ENCODE peak calls at places on chromosome 2, in eight cellular contexts. K is CD8-positive, alpha-beta T cell; A is adipocyte; G is transverse colon; N is GM12865; F is IMR-90; U is esophagus squamous epithelium; X is fibroblast of lung. I is an unnamed sample.

GRCh38 chr2:220044383-220044782 is 417.0 kb downstream of the SLC4A3 start:
- DNase-seq in X (no peak), G (no peak), K (no peak), A (no peak), N (no peak), U (no peak), F (no peak), I (no peak)

GRCh38 chr2:95333888-95334338 is 36.8 kb downstream of the KCNIP3 start:
- DNase-seq in U (no peak), A (no peak), G (peak), K (no peak), X (peak), N (no peak), F (peak), I (no peak)

GRCh38 chr2:223868005-223868404 is 30.6 kb upstream of the AP1S3 start:
- DNase-seq in U (no peak), A (no peak), K (no peak), N (peak), X (no peak), F (no peak), G (peak), I (no peak)

GRCh38 chr2:237858294-237859081 is 935 bp upstream of the RAMP1 start:
- DNase-seq in X (peak), N (peak), K (peak), A (peak), F (peak), U (no peak), G (peak), I (no peak)

GRCh38 chr2:223054193-223054781 is 2.3 kb downstream of the KCNE4 start:
- DNase-seq in X (peak), N (no peak), U (no peak), F (peak), G (peak), K (no peak), A (peak), I (no peak)

GRCh38 chr2:104043864-104044263 is 810.1 kb upstream of the POU3F3 start:
- DNase-seq in F (no peak), A (no peak), U (no peak), N (no peak), K (no peak), G (no peak), X (no peak), I (no peak)

GRCh38 chr2:43292851-43293743 is 66.7 kb upstream of the ZFP36L2 start:
- DNase-seq in F (no peak), G (no peak), A (no peak), U (no peak), X (no peak), K (no peak), N (no peak), I (no peak)

GRCh38 chr2:48346124-48346536 is 183.8 kb upstream of the STON1 start:
- DNase-seq in X (peak), U (no peak), F (peak), A (peak), G (peak), N (no peak), K (no peak), I (no peak)

GRCh38 chr2:178280261-178280852 is 86.0 kb downstream of the OSBPL6 start:
- DNase-seq in K (peak), N (peak), X (peak), U (no peak), A (peak), G (no peak), F (peak), I (peak)

GRCh38 chr2:230075988-230076631 is 7.4 kb upstream of the SLC16A14 start:
- DNase-seq in K (no peak), F (no peak), G (no peak), N (no peak), A (peak), U (no peak), X (no peak), I (no peak)

GRCh38 chr2:219968685-219969345 is 341.4 kb downstream of the SLC4A3 start:
- DNase-seq in F (peak), X (peak), K (no peak), G (no peak), A (peak), N (no peak), U (no peak), I (no peak)

GRCh38 chr2:146701183-146701582 is 1143.6 kb upstream of the ACVR2A start:
- DNase-seq in K (no peak), G (no peak), N (peak), F (no peak), X (no peak), A (no peak), U (no peak), I (no peak)

GRCh38 chr2:136534817-136535216 is 230.5 kb upstream of the THSD7B start:
- DNase-seq in K (no peak), G (no peak), F (no peak), U (no peak), X (no peak), A (no peak), N (no peak), I (no peak)

GRCh38 chr2:47041065-47041464 is 114.0 kb downstream of the STPG4 start:
- DNase-seq in F (no peak), K (no peak), U (no peak), A (no peak), N (no peak), X (no peak), G (no peak), I (no peak)

GRCh38 chr2:6506311-6507258 is 359.1 kb downstream of the CMPK2 start:
- DNase-seq in N (peak), K (no peak), U (no peak), F (peak), A (peak), G (peak), X (peak), I (no peak)

GRCh38 chr2:179218848-179219594 is 45.6 kb downstream of the SESTD1 start:
- DNase-seq in X (peak), K (peak), G (peak), N (peak), U (no peak), A (peak), F (peak), I (peak)

GRCh38 chr2:189153608-189154007 is 26.0 kb downstream of the COL5A2 start:
- DNase-seq in N (no peak), G (no peak), X (peak), U (no peak), F (peak), K (no peak), A (peak), I (no peak)

GRCh38 chr2:238689871-238690672 is 157.8 kb upstream of the TWIST2 start:
- DNase-seq in F (no peak), U (no peak), X (no peak), G (no peak), N (no peak), A (no peak), K (no peak), I (no peak)

GRCh38 chr2:42170619-42171395 is 1.7 kb downstream of the EML4 start:
- DNase-seq in F (no peak), N (no peak), G (no peak), K (no peak), U (no peak), A (peak), X (no peak), I (no peak)

GRCh38 chr2:85763831-85764230 is 10.0 kb downstream of the ATOH8 start:
- DNase-seq in A (no peak), G (no peak), N (no peak), K (no peak), X (no peak), F (no peak), U (no peak), I (no peak)

GRCh38 chr2:237025090-237025865 is 60.4 kb upstream of the COPS8 start:
- DNase-seq in G (peak), F (peak), N (no peak), U (no peak), A (peak), K (no peak), X (peak), I (peak)

GRCh38 chr2:217988840-217989204 is 14.0 kb downstream of the TNS1 start:
- DNase-seq in U (no peak), G (no peak), X (no peak), N (no peak), F (no peak), K (no peak), A (no peak), I (no peak)

GRCh38 chr2:127050803-127051115 is 56.2 kb downstream of the BIN1 start:
- DNase-seq in U (no peak), F (no peak), X (no peak), K (no peak), N (no peak), G (peak), A (no peak), I (no peak)

GRCh38 chr2:59622599-59623308 is 930.7 kb downstream of the BCL11A start:
- DNase-seq in U (no peak), F (no peak), X (no peak), A (no peak), K (no peak), N (no peak), G (no peak), I (no peak)

GRCh38 chr2:223759569-223760430 is 77.6 kb downstream of the AP1S3 start:
- DNase-seq in K (no peak), A (peak), G (no peak), F (peak), N (no peak), X (peak), U (no peak), I (no peak)

GRCh38 chr2:32128636-32129035 is 37.0 kb upstream of the SLC30A6 start:
- DNase-seq in U (no peak), K (no peak), F (no peak), G (no peak), X (no peak), A (no peak), N (no peak), I (no peak)

GRCh38 chr2:224085246-224085645 is 46.2 kb upstream of the SERPINE2 start:
- DNase-seq in A (peak), G (no peak), U (no peak), K (no peak), X (peak), F (peak), N (no peak), I (no peak)

GRCh38 chr2:100073110-100073509 is 69.3 kb downstream of the AFF3 start:
- DNase-seq in U (no peak), X (no peak), G (no peak), K (no peak), F (no peak), N (no peak), A (no peak), I (no peak)

GRCh38 chr2:52810460-52810859 is 957.1 kb upstream of the CHAC2 start:
- DNase-seq in U (no peak), X (peak), G (no peak), F (peak), A (peak), N (peak), K (no peak), I (no peak)

GRCh38 chr2:208406474-208407451 is at the start of gene PTH2R:
- DNase-seq in A (no peak), N (no peak), X (peak), G (no peak), K (no peak), U (no peak), F (no peak), I (no peak)

GRCh38 chr2:224190871-224191270 is 151.8 kb upstream of the SERPINE2 start:
- DNase-seq in K (no peak), A (peak), G (no peak), U (no peak), F (peak), N (no peak), X (no peak), I (no peak)

GRCh38 chr2:100857915-100858314 is 38.0 kb downstream of the NPAS2 start:
- DNase-seq in A (peak), U (no peak), N (no peak), K (no peak), G (no peak), F (peak), X (peak), I (no peak)

GRCh38 chr2:153543639-153544071 is 65.1 kb upstream of the RPRM start:
- DNase-seq in K (no peak), X (no peak), U (no peak), F (no peak), A (no peak), N (peak), G (no peak), I (no peak)

GRCh38 chr2:241931084-241931975 is 61.8 kb downstream of the RTP5 start:
- DNase-seq in A (no peak), G (no peak), X (no peak), F (no peak), K (no peak), U (no peak), N (no peak), I (no peak)

GRCh38 chr2:26693287-26693849 is 846 bp downstream of the KCNK3 start:
- DNase-seq in A (peak), F (no peak), U (no peak), X (no peak), K (no peak), G (no peak), N (no peak), I (no peak)
- H3K4me3 ChIP-seq in A (peak), F (no peak), U (peak), X (no peak), K (no peak), G (peak), N (no peak), I (peak)

GRCh38 chr2:144430722-144431163 is 89.2 kb downstream of the ZEB2 start:
- DNase-seq in X (peak), G (no peak), F (peak), N (peak), K (no peak), A (no peak), U (no peak), I (no peak)

GRCh38 chr2:144432014-144432413 is 87.9 kb downstream of the ZEB2 start:
- DNase-seq in X (no peak), F (no peak), N (no peak), A (no peak), G (no peak), K (no peak), U (no peak), I (no peak)

GRCh38 chr2:144429396-144430112 is 90.4 kb downstream of the ZEB2 start:
- DNase-seq in N (no peak), A (no peak), K (no peak), F (no peak), G (no peak), X (no peak), U (no peak), I (no peak)

GRCh38 chr2:144432921-144433320 is 87.0 kb downstream of the ZEB2 start:
- DNase-seq in K (no peak), F (no peak), X (no peak), A (peak), U (no peak), N (no peak), G (no peak), I (no peak)

DNA sequence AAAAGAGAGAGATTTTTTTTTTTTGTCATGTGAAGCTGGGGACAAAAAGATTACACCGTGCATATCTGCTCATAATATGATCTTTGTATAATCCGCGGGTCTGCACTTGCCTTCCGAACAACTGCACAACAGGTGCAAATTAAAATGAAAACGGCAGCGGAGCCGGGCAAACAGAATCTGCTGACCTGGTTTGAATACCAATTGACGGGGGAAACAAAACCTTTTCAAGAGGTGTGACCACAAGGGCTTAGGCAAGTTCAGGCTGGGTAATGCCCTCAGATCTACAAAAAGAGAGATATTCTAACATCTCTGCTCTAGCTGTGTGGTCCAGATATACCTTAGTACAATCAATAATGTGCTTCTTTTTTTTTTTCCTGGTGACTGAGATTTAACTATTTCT is 88.5 kb downstream of the ZEB2 start:
- DNase-seq in N (peak), G (no peak), F (no peak), K (no peak), U (no peak), X (no peak), A (no peak), I (no peak)
- H3K4me3 ChIP-seq in N (no peak), G (no peak), F (no peak), K (no peak), U (peak), X (no peak), A (no peak), I (peak)

GRCh38 chr2:24675338-24675737 is 117.9 kb downstream of the PTRHD1 start:
- DNase-seq in U (no peak), K (no peak), A (no peak), F (no peak), N (no peak), X (no peak), G (no peak), I (no peak)
- H3K4me3 ChIP-seq in U (no peak), K (no peak), A (no peak), F (no peak), N (no peak), X (no peak), G (no peak), I (no peak)

GRCh38 chr2:200586644-200586975 is 796 bp downstream of the AOX1 start:
- DNase-seq in X (no peak), U (no peak), G (no peak), N (no peak), F (no peak), A (no peak), K (no peak), I (no peak)
- H3K4me3 ChIP-seq in X (no peak), U (peak), G (no peak), N (no peak), F (no peak), A (peak), K (no peak), I (peak)

GRCh38 chr2:70133127-70133452 is 45.8 kb downstream of the PCBP1 start:
- DNase-seq in F (no peak), A (no peak), U (no peak), G (no peak), K (no peak), X (no peak), N (no peak), I (no peak)

GRCh38 chr2:70132244-70133126 is 45.2 kb downstream of the PCBP1 start:
- DNase-seq in F (peak), U (no peak), G (peak), N (peak), K (no peak), A (peak), X (peak), I (no peak)

GRCh38 chr2:70127920-70128444 is 40.7 kb downstream of the PCBP1 start:
- DNase-seq in A (no peak), X (no peak), K (no peak), F (no peak), N (no peak), U (no peak), G (no peak), I (no peak)

DNA sequence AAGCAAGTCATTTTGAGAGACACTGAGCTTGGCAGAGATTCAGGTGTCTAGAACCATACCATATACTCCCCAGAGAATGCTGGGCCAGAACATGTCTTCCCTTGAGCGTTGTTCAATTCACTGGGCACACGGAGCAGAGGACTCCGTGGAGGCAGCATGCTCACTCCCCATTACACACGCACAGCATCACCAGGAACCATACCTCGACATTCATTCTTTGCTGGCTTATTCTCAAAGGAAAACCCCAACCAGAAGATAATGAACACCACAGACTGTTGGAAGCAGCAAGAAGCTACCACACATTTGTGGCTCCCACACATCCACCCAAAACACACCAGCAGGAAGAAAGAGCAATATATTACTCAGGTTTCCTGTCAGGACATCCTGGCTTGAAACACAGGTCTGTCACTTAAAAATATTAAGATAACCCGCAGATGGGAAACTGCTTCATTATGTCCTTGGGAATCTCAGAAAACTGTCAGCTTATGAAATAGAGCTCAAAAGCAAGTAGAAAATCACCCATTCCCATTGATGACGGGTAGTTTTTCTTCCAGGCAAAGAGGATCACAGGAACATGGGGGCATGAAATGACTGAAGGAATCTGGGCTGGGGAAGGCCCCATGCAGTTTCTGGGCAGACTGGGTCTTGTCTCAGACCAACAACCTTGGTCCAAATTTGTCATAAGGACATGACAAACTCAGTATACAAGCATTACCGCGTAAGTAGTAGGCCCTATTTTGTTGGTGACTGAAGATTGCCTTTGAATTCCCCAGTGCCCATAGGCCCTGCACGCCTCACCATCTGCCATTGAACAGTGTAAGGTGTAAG is 46.5 kb downstream of the PCBP1 start:
- DNase-seq in X (no peak), A (no peak), G (no peak), F (no peak), N (peak), U (no peak), K (no peak), I (no peak)
- H3K4me3 ChIP-seq in X (no peak), A (no peak), G (no peak), F (no peak), N (peak), U (no peak), K (no peak), I (no peak)

GRCh38 chr2:170711196-170711773 is 3.9 kb upstream of the SP5 start:
- DNase-seq in U (no peak), N (no peak), X (no peak), A (no peak), G (no peak), K (no peak), F (no peak), I (no peak)
- H3K4me3 ChIP-seq in U (no peak), N (no peak), X (no peak), A (no peak), G (no peak), K (no peak), F (no peak), I (no peak)

DNA sequence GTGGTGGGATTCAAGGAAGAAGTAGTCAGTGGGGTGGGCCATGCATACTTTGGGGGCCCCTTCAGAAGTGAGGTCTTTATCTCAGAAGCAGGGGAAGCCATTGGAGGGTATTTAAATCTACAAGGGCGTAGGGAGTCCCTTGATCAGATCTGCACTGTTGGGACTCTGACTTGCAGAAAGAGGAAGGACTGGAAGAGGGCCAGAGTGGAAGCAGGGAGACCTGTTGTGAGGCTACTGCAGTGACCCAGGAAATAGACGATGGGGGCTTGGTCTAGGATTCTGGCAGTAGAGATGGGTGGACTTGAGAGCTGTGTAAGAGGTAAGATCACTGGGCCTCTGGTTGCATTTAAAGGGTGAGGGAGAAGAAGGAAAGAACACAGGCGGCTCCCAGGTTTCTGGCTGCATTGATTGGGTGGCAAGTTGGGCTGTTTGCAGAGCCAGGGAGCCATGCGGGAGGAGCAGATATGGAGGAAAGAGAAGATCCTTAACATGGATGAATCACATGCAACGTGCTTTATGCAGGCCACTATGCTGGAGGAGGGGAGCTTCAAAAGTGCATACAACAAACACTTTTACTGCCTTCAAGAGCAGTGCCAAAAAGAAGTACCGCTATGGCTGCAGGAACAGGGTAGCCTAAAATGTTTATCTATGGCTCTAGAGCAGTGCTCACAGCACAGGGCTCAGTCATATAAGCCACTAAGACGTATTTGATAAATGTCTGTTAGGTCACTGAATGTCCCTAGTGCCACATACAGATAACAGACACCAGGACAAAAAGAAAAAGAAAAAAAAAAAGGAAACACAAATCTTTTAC is 2.3 kb downstream of the SFXN5 start:
- DNase-seq in U (no peak), A (no peak), F (peak), K (no peak), G (no peak), X (no peak), N (no peak), I (no peak)
- H3K4me3 ChIP-seq in U (peak), A (peak), F (peak), K (peak), G (no peak), X (peak), N (no peak), I (peak)

GRCh38 chr2:190838492-190838910 is 42.1 kb upstream of the GLS start:
- DNase-seq in K (no peak), X (peak), A (peak), F (peak), U (no peak), G (no peak), N (no peak), I (no peak)
- H3K4me3 ChIP-seq in K (no peak), X (no peak), A (no peak), F (no peak), U (no peak), G (no peak), N (no peak), I (no peak)

I was measured in thoracic aorta.